ENCODE peak calls at places on chromosomes 5 and 9, in four cellular contexts. Q is stimulated activated CD8-positive, alpha-beta memory T cell treated with anti-CD3 and anti-CD28 coated beads, Interleukin-2, amount 100 ng/mL, for 48 hours; C is foreskin fibroblast; N is central memory CD4-positive, alpha-beta T cell. Z is an unnamed sample.

GRCh38 chr9:134290603-134291451 is 35.4 kb upstream of the RXRA start:
- DNase-seq in C (no peak), N (no peak), Q (no peak), Z (no peak)

GRCh38 chr5:6163913-6164312 is 214.4 kb downstream of the MED10 start:
- DNase-seq in Q (no peak), N (no peak), C (no peak), Z (no peak)

GRCh38 chr9:132006657-132007370 is 72.9 kb downstream of the MED27 start:
- DNase-seq in N (no peak), Q (no peak), C (peak), Z (no peak)

GRCh38 chr9:72960446-72960845 is 7.6 kb upstream of the ALDH1A1 start:
- DNase-seq in Q (no peak), C (no peak), N (no peak), Z (no peak)

GRCh38 chr5:61330341-61330878 is 1.6 kb upstream of the ZSWIM6 start:
- DNase-seq in N (peak), Q (no peak), C (peak), Z (no peak)

GRCh38 chr9:125332527-125332926 is 70.9 kb downstream of the GAPVD1 start:
- DNase-seq in Q (no peak), C (no peak), N (no peak), Z (no peak)

GRCh38 chr5:170436335-170436734 is 47.2 kb upstream of the KCNMB1 start:
- DNase-seq in C (no peak), Q (no peak), N (no peak), Z (no peak)

GRCh38 chr9:134597957-134598883 is 43.4 kb upstream of the COL5A1 start:
- DNase-seq in C (peak), Q (no peak), N (no peak), Z (no peak)

GRCh38 chr5:113050606-113051391 is 74.2 kb downstream of the DCP2 start:
- DNase-seq in C (peak), Q (no peak), N (no peak), Z (no peak)

GRCh38 chr9:136721339-136722092 is 9.1 kb downstream of the DIPK1B start:
- DNase-seq in N (no peak), C (peak), Q (no peak), Z (no peak)

GRCh38 chr5:131634666-131634995 is 398 bp downstream of the RAPGEF6 start:
- DNase-seq in C (peak), N (peak), Q (peak), Z (no peak)

GRCh38 chr5:146825033-146825432 is 53.5 kb downstream of the PPP2R2B start:
- DNase-seq in Q (no peak), C (peak), N (no peak), Z (no peak)

Z was measured in naive B cell.